ENCODE peak calls at places on chromosomes 16 and 17, in eight cellular contexts. C is caudate nucleus; J is stimulated activated CD4-positive, alpha-beta T cell treated with anti-CD3 and anti-CD28 coated beads, Interleukin-1b, Interleukin-23, amount 100 ng/mL, for 1 hour; V is A549; Q is fibroblast of the aortic adventitia; L is transverse colon; F is adipocyte; A is naive thymus-derived CD8-positive, alpha-beta T cell. P is an unnamed sample.

GRCh38 chr17:76720941-76721340 is 5.5 kb downstream of the JMJD6 start:
- DNase-seq in C (no peak), J (no peak), V (no peak), Q (no peak), L (no peak), F (no peak), A (no peak), P (no peak)

GRCh38 chr17:41910701-41911391 is 7.9 kb downstream of the ACLY start:
- DNase-seq in C (no peak), J (no peak), V (peak; percentile 97), Q (peak; percentile 97), L (no peak), F (peak; percentile 89), A (no peak), P (no peak)

GRCh38 chr17:79023886-79024771 is at the start of gene C1QTNF1:
- DNase-seq in C (no peak), J (no peak), V (peak; percentile 96), Q (peak; percentile 62), L (peak; percentile 70), F (peak; percentile 72), A (peak; percentile 40), P (no peak)

GRCh38 chr17:58082870-58083490 is at the start of gene DYNLL2:
- DNase-seq in C (peak; percentile 80), J (peak; percentile 82), V (peak; percentile 97), Q (peak; percentile 85), L (peak; percentile 94), F (peak; percentile 96), A (peak; percentile 86), P (peak; percentile 79)

GRCh38 chr16:11308493-11309283 is 27.6 kb upstream of the PRM1 start:
- DNase-seq in C (no peak), J (no peak), V (no peak), Q (no peak), L (peak; percentile 52), F (no peak), A (no peak), P (no peak)

GRCh38 chr17:81044764-81045589 is 10.0 kb downstream of the BAIAP2 start:
- DNase-seq in C (no peak), J (no peak), V (no peak), Q (peak; percentile 63), L (peak; percentile 76), F (peak; percentile 49), A (no peak), P (no peak)

GRCh38 chr16:68790130-68790761 is 53.1 kb upstream of the TANGO6 start:
- DNase-seq in C (no peak), J (no peak), V (peak; percentile 70), Q (peak; percentile 78), L (peak; percentile 18), F (peak; percentile 91), A (no peak), P (no peak)

GRCh38 chr17:60445144-60445543 is 22.9 kb downstream of the CHCT1 start:
- DNase-seq in C (no peak), J (no peak), V (no peak), Q (no peak), L (no peak), F (no peak), A (no peak), P (no peak)

GRCh38 chr16:85958731-85959130 is 59.8 kb downstream of the IRF8 start:
- DNase-seq in C (no peak), J (no peak), V (no peak), Q (no peak), L (no peak), F (no peak), A (no peak), P (no peak)

GRCh38 chr16:88854306-88855111 is 2.2 kb downstream of the GALNS start:
- DNase-seq in C (no peak), J (no peak), V (no peak), Q (no peak), L (peak; percentile 27), F (no peak), A (peak; percentile 43), P (no peak)

GRCh38 chr16:67516296-67517177 is 12.1 kb upstream of the RIPOR1 start:
- DNase-seq in C (no peak), J (no peak), V (peak; percentile 76), Q (peak; percentile 86), L (no peak), F (peak; percentile 58), A (no peak), P (no peak)

P was measured in effector CD4-positive, alpha-beta T cell.